ENCODE peak calls at places on chromosome 13, in five cellular contexts. G is activated CD8-positive, alpha-beta memory T cell treated with anti-CD3 and anti-CD28 coated beads for 1 hour; X is amniotic epithelial cell; I is stimulated activated CD4-positive, alpha-beta T cell treated with anti-CD3 and anti-CD28 coated beads, Interleukin-1b, Interleukin-23, amount 100 ng/mL, for 1 hour; B is neuronal stem cell. C is an unnamed sample.

GRCh38 chr13:102687520-102687919 is 7.3 kb downstream of the METTL21C start:
- DNase-seq in B (no peak), I (no peak), X (no peak), G (no peak), C (no peak)

GRCh38 chr13:41645313-41645712 is 188.0 kb downstream of the RGCC start:
- DNase-seq in B (no peak), G (no peak), I (no peak), X (peak; percentile 90), C (peak; percentile 95)

GRCh38 chr13:47426126-47426849 is 529.4 kb upstream of the HTR2A start:
- DNase-seq in G (no peak), B (no peak), I (no peak), X (peak; percentile 43), C (peak; percentile 89)

GRCh38 chr13:38216181-38216580 is 133.5 kb upstream of the UFM1 start:
- DNase-seq in X (no peak), B (no peak), G (no peak), I (no peak), C (no peak)

GRCh38 chr13:30165791-30166190 is 141.6 kb downstream of the KATNAL1 start:
- DNase-seq in I (no peak), G (no peak), X (no peak), B (peak; percentile 15), C (no peak)

GRCh38 chr13:29621401-29621800 is 25.9 kb upstream of the SLC7A1 start:
- DNase-seq in X (peak; percentile 17), I (no peak), G (no peak), B (no peak), C (peak; percentile 55)

GRCh38 chr13:41313659-41314197 is 2.7 kb downstream of the NAA16 start:
- DNase-seq in I (no peak), X (no peak), G (no peak), B (no peak), C (no peak)

GRCh38 chr13:101115762-101116161 is 300.5 kb downstream of the NALCN start:
- DNase-seq in X (peak; percentile 16), G (no peak), I (no peak), B (no peak), C (peak; percentile 3)

GRCh38 chr13:26872444-26873173 is 112.0 kb upstream of the GPR12 start:
- DNase-seq in B (peak; percentile 59), G (peak; percentile 3), I (no peak), X (peak; percentile 20), C (peak; percentile 35)

GRCh38 chr13:24511019-24511823 is 1.4 kb downstream of the PARP4 start:
- DNase-seq in G (peak; percentile 3), I (no peak), B (no peak), X (peak; percentile 92), C (peak; percentile 89)

GRCh38 chr13:97856001-97856675 is 97.3 kb upstream of the IPO5 start:
- DNase-seq in G (no peak), X (peak; percentile 32), B (peak; percentile 14), I (no peak), C (peak; percentile 31)

GRCh38 chr13:67844544-67844943 is 614.4 kb upstream of the PCDH9 start:
- DNase-seq in X (no peak), I (no peak), G (no peak), B (no peak), C (peak; percentile 39)

GRCh38 chr13:107811233-107811632 is 404.1 kb downstream of the LIG4 start:
- DNase-seq in B (no peak), G (no peak), X (no peak), I (no peak), C (no peak)

GRCh38 chr13:49641810-49642291 is 13.5 kb downstream of the ARL11 start:
- DNase-seq in X (peak; percentile 92), G (no peak), I (no peak), B (no peak), C (peak; percentile 98)

GRCh38 chr13:101429733-101430132 is 13.4 kb upstream of the NALCN start:
- DNase-seq in I (no peak), X (peak; percentile 42), G (no peak), B (no peak), C (no peak)

GRCh38 chr13:33494596-33495214 is 209.2 kb upstream of the STARD13 start:
- DNase-seq in B (no peak), I (no peak), G (no peak), X (peak; percentile 90), C (peak; percentile 93)

GRCh38 chr13:114025432-114026127 is 51.7 kb upstream of the C13orf46 start:
- DNase-seq in X (peak; percentile 83), G (no peak), B (no peak), I (no peak), C (peak; percentile 53)

C was measured in HCEC 1CT.